ENCODE peak calls at places on chromosomes 3 and 15, in four cellular contexts. W is right cardiac atrium, E is BE2C, I is tibial artery. L is an unnamed sample.

GRCh38 chr3:135491478-135491877 is 474.1 kb upstream of the PPP2R3A start:
- DNase-seq in W (no peak), E (no peak), I (no peak), L (no peak)

GRCh38 chr15:61195116-61196002 is 33.7 kb downstream of the RORA start:
- DNase-seq in W (no peak), E (peak; percentile 61), I (no peak), L (no peak)

GRCh38 chr3:17747184-17747889 is 4.9 kb upstream of the TBC1D5 start:
- DNase-seq in W (no peak), E (no peak), I (no peak), L (no peak)

GRCh38 chr3:119293761-119294401 is at the start of gene ARHGAP31:
- DNase-seq in W (peak; percentile 82), E (peak; percentile 69), I (peak; percentile 78), L (peak; percentile 38)

GRCh38 chr3:52223449-52224408 is 1.7 kb downstream of the TLR9 start:
- DNase-seq in W (no peak), E (no peak), I (no peak), L (no peak)

GRCh38 chr3:185381321-185381720 is 18.4 kb downstream of the MAP3K13 start:
- DNase-seq in W (no peak), E (no peak), I (no peak), L (no peak)

GRCh38 chr3:38150780-38151528 is 12.5 kb downstream of the MYD88 start:
- DNase-seq in W (no peak), E (no peak), I (no peak), L (no peak)

GRCh38 chr3:58557496-58557895 is 19.7 kb downstream of the FAM107A start:
- DNase-seq in W (no peak), E (no peak), I (no peak), L (no peak)

GRCh38 chr15:101446527-101447167 is 42.9 kb downstream of the PCSK6 start:
- DNase-seq in W (no peak), E (no peak), I (no peak), L (no peak)

GRCh38 chr15:94306700-94307650 is 75.6 kb downstream of the MCTP2 start:
- DNase-seq in W (no peak), E (no peak), I (no peak), L (no peak)

GRCh38 chr3:13016083-13016725 is 57.0 kb downstream of the IQSEC1 start:
- DNase-seq in W (no peak), E (no peak), I (peak; percentile 86), L (no peak)

GRCh38 chr3:25043181-25043580 is 384.9 kb upstream of the RARB start:
- DNase-seq in W (no peak), E (no peak), I (no peak), L (no peak)

GRCh38 chr15:70714575-70714974 is 48.8 kb downstream of the UACA start:
- DNase-seq in W (no peak), E (no peak), I (no peak), L (no peak)

GRCh38 chr15:73305331-73306211 is 63.2 kb downstream of the HCN4 start:
- DNase-seq in W (no peak), E (peak; percentile 69), I (no peak), L (peak; percentile 71)

GRCh38 chr15:85706779-85707518 is 87.8 kb downstream of the KLHL25 start:
- DNase-seq in W (peak; percentile 61), E (no peak), I (no peak), L (no peak)

GRCh38 chr3:100333970-100334339 is 602 bp upstream of the NIT2 start:
- DNase-seq in W (no peak), E (no peak), I (no peak), L (no peak)

GRCh38 chr3:51706788-51707731 is at the start of gene GRM2:
- DNase-seq in W (peak; percentile 87), E (peak; percentile 79), I (peak; percentile 75), L (peak; percentile 90)

GRCh38 chr15:51312754-51313390 is 25.5 kb downstream of the CYP19A1 start:
- DNase-seq in W (no peak), E (no peak), I (no peak), L (no peak)

GRCh38 chr3:24522155-24522579 is 27.5 kb upstream of the THRB start:
- DNase-seq in W (no peak), E (peak; percentile 3), I (no peak), L (no peak)

GRCh38 chr3:111864821-111865656 is 6.0 kb downstream of the PHLDB2 start:
- DNase-seq in W (peak; percentile 33), E (no peak), I (no peak), L (no peak)

GRCh38 chr3:14137004-14137403 is 12.2 kb downstream of the TMEM43 start:
- DNase-seq in W (no peak), E (no peak), I (peak; percentile 90), L (no peak)

GRCh38 chr15:57873564-57874209 is 167.2 kb downstream of the POLR2M start:
- DNase-seq in W (no peak), E (no peak), I (no peak), L (no peak)

GRCh38 chr3:4551826-4552442 is 58.8 kb downstream of the ITPR1 start:
- DNase-seq in W (no peak), E (peak; percentile 28), I (no peak), L (no peak)

GRCh38 chr3:62128028-62128427 is 245.3 kb downstream of the FEZF2 start:
- DNase-seq in W (peak; percentile 28), E (no peak), I (peak; percentile 72), L (no peak)

GRCh38 chr15:43872416-43873020 is 45.7 kb downstream of the WDR76 start:
- DNase-seq in W (no peak), E (peak; percentile 75), I (no peak), L (peak; percentile 55)

GRCh38 chr3:159733194-159733860 is 255.3 kb upstream of the IL12A start:
- DNase-seq in W (no peak), E (no peak), I (no peak), L (no peak)
- H3K4me1 ChIP-seq in W (peaks cover 1% of the 10 kb centered on the region), E (no peaks in the 10 kb centered on the region), I (no peaks in the 10 kb centered on the region), L (no peaks in the 10 kb centered on the region)

GRCh38 chr3:128040041-128040440 is 12.2 kb upstream of the SEC61A1 start:
- DNase-seq in W (no peak), E (no peak), I (no peak), L (no peak)
- H3K27me3 ChIP-seq in W (no peaks in the 10 kb centered on the region), E (peaks cover 19% of the 10 kb centered on the region), I (no peaks in the 10 kb centered on the region), L (no peaks in the 10 kb centered on the region)

GRCh38 chr3:125043599-125044151 is 12.1 kb downstream of the HEG1 start:
- DNase-seq in W (peak; percentile 74), E (no peak), I (no peak), L (no peak)
- H3K4me1 ChIP-seq in W (peaks cover 53% of the 10 kb centered on the region), E (peaks cover 10% of the 10 kb centered on the region), I (no peaks in the 10 kb centered on the region), L (peaks cover 8% of the 10 kb centered on the region)

GRCh38 chr3:186826978-186827857 is 15.3 kb upstream of the ADIPOQ start:
- DNase-seq in W (peak; percentile 85), E (peak; percentile 90), I (peak; percentile 86), L (peak; percentile 71)
- H3K27me3 ChIP-seq in W (no peaks in the 10 kb centered on the region), E (peaks cover 48% of the 10 kb centered on the region), I (no peaks in the 10 kb centered on the region), L (peaks cover 28% of the 10 kb centered on the region)

DNA sequence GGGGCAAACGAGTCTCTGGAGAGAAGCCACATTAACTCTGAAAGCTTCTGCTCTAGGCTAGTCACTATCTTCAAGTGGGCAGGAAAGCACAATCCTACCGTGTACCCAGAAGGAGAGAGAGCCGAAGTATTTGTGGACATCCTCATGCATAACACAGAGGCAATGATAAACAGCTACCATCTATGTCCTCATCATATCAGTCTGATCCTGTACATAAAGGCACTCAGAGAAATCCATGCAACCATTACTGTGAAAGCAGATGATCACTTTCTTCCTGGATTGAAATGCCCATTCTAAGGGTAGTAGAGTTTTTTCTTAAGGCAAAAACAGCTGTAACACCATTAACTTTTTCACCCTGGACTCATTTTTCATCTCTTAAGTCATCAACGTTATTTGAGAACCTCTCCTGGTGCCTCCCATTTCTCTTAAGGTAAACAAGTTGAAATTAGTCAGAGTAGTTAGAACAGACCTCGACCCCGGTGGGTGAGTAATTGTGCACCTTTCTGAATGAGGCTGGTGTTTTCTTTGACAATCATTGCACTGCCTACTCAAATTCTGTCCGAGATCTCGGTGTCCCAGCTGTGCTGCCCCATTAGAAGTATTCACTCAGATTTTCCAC is 327.4 kb downstream of the SHQ1 start:
- DNase-seq in W (no peak), E (no peak), I (no peak), L (no peak)
- H3K4me1 ChIP-seq in W (no peaks in the 10 kb centered on the region), E (peaks cover 16% of the 10 kb centered on the region), I (no peaks in the 10 kb centered on the region), L (peaks cover 5% of the 10 kb centered on the region)

GRCh38 chr3:194310060-194310481 is 41.1 kb downstream of the CPN2 start:
- DNase-seq in W (no peak), E (no peak), I (peak; percentile 34), L (no peak)
- H3K27me3 ChIP-seq in W (no peaks in the 10 kb centered on the region), E (no peaks in the 10 kb centered on the region), I (no peaks in the 10 kb centered on the region), L (peaks cover 9% of the 10 kb centered on the region)

DNA sequence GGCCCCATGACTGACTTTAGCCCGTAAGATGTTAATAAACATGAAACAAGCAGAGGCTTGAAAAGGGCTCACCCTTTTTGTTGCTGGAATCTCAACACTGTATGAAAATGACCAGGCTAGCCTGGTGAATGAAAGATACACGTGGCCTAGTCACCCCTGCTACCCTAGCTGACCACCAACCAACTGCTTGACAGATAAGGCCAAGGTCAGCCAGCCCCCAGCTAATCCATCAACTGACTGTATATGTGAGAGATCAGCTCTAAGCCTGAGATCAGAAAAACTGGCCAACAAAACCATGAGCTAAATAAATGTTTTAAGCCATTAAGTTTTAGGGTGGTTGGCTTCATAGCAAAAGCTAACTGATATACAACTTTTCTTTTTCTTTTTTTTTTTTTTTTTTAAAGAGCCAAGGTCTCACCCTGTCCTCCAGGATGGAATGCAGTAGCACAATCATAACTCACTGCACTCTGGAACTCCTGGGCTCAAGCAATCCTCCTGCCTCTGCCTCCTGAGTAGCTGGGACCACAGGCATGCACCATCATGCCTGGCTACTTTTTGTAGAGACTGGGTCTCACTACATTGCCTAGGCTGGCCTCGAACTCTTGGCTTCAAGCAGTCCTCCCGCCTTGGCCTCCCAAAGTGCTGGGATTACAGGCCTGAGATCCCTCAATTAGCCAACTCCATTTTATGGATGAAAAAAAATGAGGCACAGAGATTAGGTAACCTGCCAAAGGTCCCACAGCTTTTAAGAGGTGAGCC is 34.6 kb downstream of the SH3BP5 start:
- DNase-seq in W (no peak), E (no peak), I (peak; percentile 55), L (no peak)
- H3K4me1 ChIP-seq in W (peaks cover 14% of the 10 kb centered on the region), E (no peaks in the 10 kb centered on the region), I (no peaks in the 10 kb centered on the region), L (peaks cover 2% of the 10 kb centered on the region)

L was measured in NT2/D1.